ENCODE peak calls at places on chromosomes 16 and 17, in nine cellular contexts. J, Y, U, C, N, O, T, X and A are unnamed samples.

GRCh38 chr17:3667366-3668278 is 756 bp downstream of the TAX1BP3 start:
- DNase-seq in U (peak; percentile 89), Y (no peak), T (peak; percentile 80), X (peak; percentile 96), C (peak; percentile 75), N (peak; percentile 92), J (peak; percentile 49), O (peak; percentile 91), A (peak; percentile 89)

GRCh38 chr17:31834448-31834847 is 24.6 kb downstream of the COPRS start:
- DNase-seq in Y (no peak), T (no peak), J (peak; percentile 59), O (no peak), C (no peak), X (no peak), N (no peak), U (no peak), A (no peak)

GRCh38 chr17:57226793-57227192 is 29.5 kb upstream of the MSI2 start:
- DNase-seq in X (no peak), U (no peak), C (no peak), O (no peak), J (no peak), Y (no peak), N (no peak), T (no peak), A (no peak)

GRCh38 chr17:1060991-1061390 is 64.1 kb downstream of the TIMM22 start:
- DNase-seq in U (peak; percentile 99), J (peak; percentile 22), N (no peak), O (no peak), X (no peak), T (no peak), C (peak; percentile 79), Y (no peak), A (peak; percentile 94)

GRCh38 chr17:60372790-60373483 is 19.0 kb downstream of the USP32 start:
- DNase-seq in U (peak; percentile 47), N (peak; percentile 60), Y (no peak), O (no peak), J (peak; percentile 56), T (no peak), C (no peak), X (no peak), A (peak; percentile 69)

GRCh38 chr17:48374650-48375230 is 55.3 kb downstream of the SKAP1 start:
- DNase-seq in N (peak; percentile 92), J (peak; percentile 56), Y (no peak), T (no peak), O (peak; percentile 41), U (peak; percentile 26), C (no peak), X (no peak), A (peak; percentile 16)

GRCh38 chr16:18942069-18942468 is 15.9 kb upstream of the SMG1 start:
- DNase-seq in U (no peak), X (no peak), O (no peak), J (no peak), Y (no peak), C (no peak), N (no peak), T (no peak), A (no peak)

GRCh38 chr16:57263585-57264351 is 18.7 kb downstream of the ARL2BP start:
- DNase-seq in Y (no peak), U (no peak), T (no peak), J (no peak), O (no peak), C (no peak), N (peak; percentile 38), X (no peak), A (no peak)

GRCh38 chr16:70635356-70636016 is 10.9 kb upstream of the IL34 start:
- DNase-seq in C (peak; percentile 22), X (no peak), N (no peak), U (peak; percentile 56), Y (no peak), O (no peak), J (no peak), T (no peak), A (peak; percentile 61)

GRCh38 chr17:10681866-10682446 is 15.4 kb downstream of the SCO1 start:
- DNase-seq in T (no peak), X (no peak), C (no peak), Y (no peak), U (no peak), O (no peak), J (no peak), N (no peak), A (no peak)

GRCh38 chr16:56357291-56357764 is 68.0 kb downstream of the AMFR start:
- DNase-seq in U (peak; percentile 51), X (no peak), Y (no peak), N (peak; percentile 66), J (no peak), T (peak; percentile 54), O (no peak), C (peak; percentile 9), A (peak; percentile 30)

GRCh38 chr17:47862621-47863440 is 11.9 kb upstream of the SP6 start:
- DNase-seq in U (peak; percentile 96), X (no peak), C (no peak), O (no peak), Y (no peak), N (no peak), T (no peak), J (no peak), A (peak; percentile 80)